ENCODE peak calls at places on chromosome 4, in ten cellular contexts. One of them, this sample, is unnamed.

GRCh38 chr4:155952546-155952945 is 1.1 kb downstream of the CTSO start:
- DNase-seq in non-pigmented ciliary epithelial cell: no peak
- DNase-seq in right lobe of liver: no peak
- DNase-seq in epithelial cell of prostate: no peak
- DNase-seq in lung microvascular endothelial cell: no peak
- DNase-seq in cerebellum: no peak
- DNase-seq in HFF-Myc: no peak
- DNase-seq in epithelial cell of esophagus: no peak
- DNase-seq in HT1080: peak; percentile 17
- DNase-seq in KBM-7: no peak
- DNase-seq in this sample: no peak

GRCh38 chr4:15482346-15482745 is 12.7 kb downstream of the CC2D2A start:
- DNase-seq in non-pigmented ciliary epithelial cell: no peak
- DNase-seq in right lobe of liver: no peak
- DNase-seq in epithelial cell of prostate: no peak
- DNase-seq in lung microvascular endothelial cell: no peak
- DNase-seq in cerebellum: no peak
- DNase-seq in HFF-Myc: no peak
- DNase-seq in epithelial cell of esophagus: no peak
- DNase-seq in HT1080: no peak
- DNase-seq in KBM-7: no peak
- DNase-seq in this sample: no peak

GRCh38 chr4:128823025-128823661 is 13.6 kb downstream of the JADE1 start:
- DNase-seq in non-pigmented ciliary epithelial cell: peak; percentile 82
- DNase-seq in right lobe of liver: no peak
- DNase-seq in epithelial cell of prostate: no peak
- DNase-seq in lung microvascular endothelial cell: no peak
- DNase-seq in cerebellum: no peak
- DNase-seq in HFF-Myc: peak; percentile 20
- DNase-seq in epithelial cell of esophagus: peak; percentile 84
- DNase-seq in HT1080: peak; percentile 81
- DNase-seq in KBM-7: no peak
- DNase-seq in this sample: peak; percentile 80

GRCh38 chr4:150648123-150648522 is 66.2 kb downstream of the MAB21L2 start:
- DNase-seq in non-pigmented ciliary epithelial cell: no peak
- DNase-seq in right lobe of liver: no peak
- DNase-seq in epithelial cell of prostate: no peak
- DNase-seq in lung microvascular endothelial cell: no peak
- DNase-seq in cerebellum: no peak
- DNase-seq in HFF-Myc: no peak
- DNase-seq in epithelial cell of esophagus: no peak
- DNase-seq in HT1080: no peak
- DNase-seq in KBM-7: no peak
- DNase-seq in this sample: no peak

GRCh38 chr4:89486042-89486441 is 178.4 kb upstream of the GPRIN3 start:
- DNase-seq in non-pigmented ciliary epithelial cell: no peak
- DNase-seq in right lobe of liver: no peak
- DNase-seq in epithelial cell of prostate: no peak
- DNase-seq in lung microvascular endothelial cell: peak; percentile 87
- DNase-seq in cerebellum: no peak
- DNase-seq in HFF-Myc: peak; percentile 30
- DNase-seq in epithelial cell of esophagus: peak; percentile 28
- DNase-seq in HT1080: no peak
- DNase-seq in KBM-7: no peak
- DNase-seq in this sample: peak; percentile 62

GRCh38 chr4:138241281-138242075 is 671 bp downstream of the SLC7A11 start:
- DNase-seq in non-pigmented ciliary epithelial cell: no peak
- DNase-seq in right lobe of liver: no peak
- DNase-seq in epithelial cell of prostate: no peak
- DNase-seq in lung microvascular endothelial cell: peak; percentile 41
- DNase-seq in cerebellum: no peak
- DNase-seq in HFF-Myc: no peak
- DNase-seq in epithelial cell of esophagus: peak; percentile 15
- DNase-seq in HT1080: no peak
- DNase-seq in KBM-7: peak; percentile 63
- DNase-seq in this sample: no peak

GRCh38 chr4:39987505-39987904 is 9.8 kb upstream of the PDS5A start:
- DNase-seq in non-pigmented ciliary epithelial cell: no peak
- DNase-seq in right lobe of liver: no peak
- DNase-seq in epithelial cell of prostate: no peak
- DNase-seq in lung microvascular endothelial cell: no peak
- DNase-seq in cerebellum: no peak
- DNase-seq in HFF-Myc: no peak
- DNase-seq in epithelial cell of esophagus: no peak
- DNase-seq in HT1080: no peak
- DNase-seq in KBM-7: no peak
- DNase-seq in this sample: no peak

GRCh38 chr4:122827899-122828601 is 1.4 kb downstream of the FGF2 start:
- DNase-seq in non-pigmented ciliary epithelial cell: peak; percentile 40
- DNase-seq in right lobe of liver: no peak
- DNase-seq in epithelial cell of prostate: no peak
- DNase-seq in lung microvascular endothelial cell: peak; percentile 45
- DNase-seq in cerebellum: no peak
- DNase-seq in HFF-Myc: no peak
- DNase-seq in epithelial cell of esophagus: peak; percentile 64
- DNase-seq in HT1080: peak; percentile 59
- DNase-seq in KBM-7: peak; percentile 24
- DNase-seq in this sample: peak; percentile 64

GRCh38 chr4:57053508-57053907 is 56.7 kb downstream of the IGFBP7 start:
- DNase-seq in non-pigmented ciliary epithelial cell: peak; percentile 82
- DNase-seq in right lobe of liver: no peak
- DNase-seq in epithelial cell of prostate: peak; percentile 66
- DNase-seq in lung microvascular endothelial cell: peak; percentile 37
- DNase-seq in cerebellum: no peak
- DNase-seq in HFF-Myc: no peak
- DNase-seq in epithelial cell of esophagus: peak; percentile 97
- DNase-seq in HT1080: peak; percentile 24
- DNase-seq in KBM-7: no peak
- DNase-seq in this sample: no peak

GRCh38 chr4:152860057-152860456 is 76.1 kb upstream of the FHDC1 start:
- DNase-seq in non-pigmented ciliary epithelial cell: no peak
- DNase-seq in right lobe of liver: no peak
- DNase-seq in epithelial cell of prostate: no peak
- DNase-seq in lung microvascular endothelial cell: no peak
- DNase-seq in cerebellum: no peak
- DNase-seq in HFF-Myc: no peak
- DNase-seq in epithelial cell of esophagus: no peak
- DNase-seq in HT1080: no peak
- DNase-seq in KBM-7: no peak
- DNase-seq in this sample: no peak

GRCh38 chr4:40687676-40688389 is 58.2 kb upstream of the RBM47 start:
- DNase-seq in non-pigmented ciliary epithelial cell: no peak
- DNase-seq in right lobe of liver: no peak
- DNase-seq in epithelial cell of prostate: no peak
- DNase-seq in lung microvascular endothelial cell: no peak
- DNase-seq in cerebellum: no peak
- DNase-seq in HFF-Myc: no peak
- DNase-seq in epithelial cell of esophagus: no peak
- DNase-seq in HT1080: no peak
- DNase-seq in KBM-7: no peak
- DNase-seq in this sample: no peak

GRCh38 chr4:121728798-121729226 is 32.0 kb upstream of the ANXA5 start:
- DNase-seq in non-pigmented ciliary epithelial cell: peak; percentile 67
- DNase-seq in right lobe of liver: no peak
- DNase-seq in epithelial cell of prostate: peak; percentile 66
- DNase-seq in lung microvascular endothelial cell: no peak
- DNase-seq in cerebellum: no peak
- DNase-seq in HFF-Myc: peak; percentile 22
- DNase-seq in epithelial cell of esophagus: peak; percentile 82
- DNase-seq in HT1080: peak; percentile 91
- DNase-seq in KBM-7: no peak
- DNase-seq in this sample: peak; percentile 24

GRCh38 chr4:74671074-74671698 is 123.1 kb downstream of the BTC start:
- DNase-seq in non-pigmented ciliary epithelial cell: peak; percentile 37
- DNase-seq in right lobe of liver: no peak
- DNase-seq in epithelial cell of prostate: no peak
- DNase-seq in lung microvascular endothelial cell: peak; percentile 86
- DNase-seq in cerebellum: no peak
- DNase-seq in HFF-Myc: peak; percentile 70
- DNase-seq in epithelial cell of esophagus: peak; percentile 77
- DNase-seq in HT1080: peak; percentile 74
- DNase-seq in KBM-7: peak; percentile 54
- DNase-seq in this sample: peak; percentile 42

GRCh38 chr4:125434136-125434535 is 119.4 kb downstream of the FAT4 start:
- DNase-seq in non-pigmented ciliary epithelial cell: peak; percentile 11
- DNase-seq in right lobe of liver: no peak
- DNase-seq in epithelial cell of prostate: no peak
- DNase-seq in lung microvascular endothelial cell: no peak
- DNase-seq in cerebellum: no peak
- DNase-seq in HFF-Myc: no peak
- DNase-seq in epithelial cell of esophagus: no peak
- DNase-seq in HT1080: no peak
- DNase-seq in KBM-7: no peak
- DNase-seq in this sample: peak; percentile 6

GRCh38 chr4:41364871-41365270 is 108.1 kb downstream of the UCHL1 start:
- DNase-seq in non-pigmented ciliary epithelial cell: no peak
- DNase-seq in right lobe of liver: no peak
- DNase-seq in epithelial cell of prostate: no peak
- DNase-seq in lung microvascular endothelial cell: no peak
- DNase-seq in cerebellum: no peak
- DNase-seq in HFF-Myc: no peak
- DNase-seq in epithelial cell of esophagus: no peak
- DNase-seq in HT1080: no peak
- DNase-seq in KBM-7: no peak
- DNase-seq in this sample: no peak

GRCh38 chr4:180380733-180381132 is 1862.5 kb upstream of the TENM3 start:
- DNase-seq in non-pigmented ciliary epithelial cell: peak; percentile 23
- DNase-seq in right lobe of liver: no peak
- DNase-seq in epithelial cell of prostate: peak; percentile 46
- DNase-seq in lung microvascular endothelial cell: no peak
- DNase-seq in cerebellum: no peak
- DNase-seq in HFF-Myc: no peak
- DNase-seq in epithelial cell of esophagus: peak; percentile 95
- DNase-seq in HT1080: peak; percentile 88
- DNase-seq in KBM-7: no peak
- DNase-seq in this sample: no peak

GRCh38 chr4:87785858-87786509 is 13.4 kb upstream of the IBSP start:
- DNase-seq in non-pigmented ciliary epithelial cell: no peak
- DNase-seq in right lobe of liver: no peak
- DNase-seq in epithelial cell of prostate: no peak
- DNase-seq in lung microvascular endothelial cell: no peak
- DNase-seq in cerebellum: no peak
- DNase-seq in HFF-Myc: no peak
- DNase-seq in epithelial cell of esophagus: no peak
- DNase-seq in HT1080: no peak
- DNase-seq in KBM-7: no peak
- DNase-seq in this sample: no peak

GRCh38 chr4:181897935-181898334 is 345.3 kb upstream of the TENM3 start:
- DNase-seq in non-pigmented ciliary epithelial cell: no peak
- DNase-seq in right lobe of liver: no peak
- DNase-seq in epithelial cell of prostate: peak; percentile 24
- DNase-seq in lung microvascular endothelial cell: no peak
- DNase-seq in cerebellum: no peak
- DNase-seq in HFF-Myc: no peak
- DNase-seq in epithelial cell of esophagus: peak; percentile 13
- DNase-seq in HT1080: peak; percentile 24
- DNase-seq in KBM-7: no peak
- DNase-seq in this sample: no peak

GRCh38 chr4:107164962-107165361 is 128.8 kb upstream of the DKK2 start:
- DNase-seq in non-pigmented ciliary epithelial cell: no peak
- DNase-seq in right lobe of liver: no peak
- DNase-seq in epithelial cell of prostate: no peak
- DNase-seq in lung microvascular endothelial cell: no peak
- DNase-seq in cerebellum: no peak
- DNase-seq in HFF-Myc: no peak
- DNase-seq in epithelial cell of esophagus: no peak
- DNase-seq in HT1080: no peak
- DNase-seq in KBM-7: no peak
- DNase-seq in this sample: no peak

GRCh38 chr4:184444953-184445309 is 29.4 kb downstream of the IRF2 start:
- DNase-seq in non-pigmented ciliary epithelial cell: no peak
- DNase-seq in right lobe of liver: no peak
- DNase-seq in epithelial cell of prostate: no peak
- DNase-seq in lung microvascular endothelial cell: peak; percentile 38
- DNase-seq in cerebellum: no peak
- DNase-seq in HFF-Myc: no peak
- DNase-seq in epithelial cell of esophagus: no peak
- DNase-seq in HT1080: no peak
- DNase-seq in KBM-7: no peak
- DNase-seq in this sample: no peak

GRCh38 chr4:133493776-133494175 is 344.7 kb downstream of the PCDH10 start:
- DNase-seq in non-pigmented ciliary epithelial cell: no peak
- DNase-seq in right lobe of liver: no peak
- DNase-seq in epithelial cell of prostate: no peak
- DNase-seq in lung microvascular endothelial cell: no peak
- DNase-seq in cerebellum: no peak
- DNase-seq in HFF-Myc: no peak
- DNase-seq in epithelial cell of esophagus: peak; percentile 51
- DNase-seq in HT1080: no peak
- DNase-seq in KBM-7: no peak
- DNase-seq in this sample: no peak